ENCODE peak calls at places on chromosomes 2 and 18, in nine cellular contexts. R, G, A, I, S, T, X, V and W are unnamed samples. For H3K9me3 and H3K4me1, the result is how much of the 10 kb centered on the place peaks cover.

GRCh38 chr18:58584219-58585127 is 44.4 kb downstream of the ALPK2 start:
- DNase-seq in I (no peak), X (no peak), V (no peak), T (peak), G (no peak), S (no peak), R (no peak), A (no peak), W (no peak)

GRCh38 chr2:216279459-216279858 is 92.8 kb downstream of the MARCHF4 start:
- DNase-seq in V (no peak), T (no peak), S (peak), R (no peak), A (peak), I (no peak), X (no peak), G (peak), W (peak)

GRCh38 chr2:195820373-195820772 is 163.3 kb downstream of the SLC39A10 start:
- DNase-seq in R (no peak), S (no peak), A (no peak), X (no peak), G (no peak), I (no peak), T (no peak), V (no peak), W (no peak)

GRCh38 chr2:61151434-61151833 is 10.6 kb upstream of the C2orf74 start:
- DNase-seq in V (no peak), T (no peak), I (no peak), S (no peak), A (no peak), X (no peak), G (no peak), R (no peak), W (no peak)

GRCh38 chr2:214607051-214607450 is 196.2 kb downstream of the VWC2L start:
- DNase-seq in T (no peak), R (no peak), I (no peak), V (no peak), S (no peak), A (no peak), X (no peak), G (no peak), W (no peak)

GRCh38 chr18:48743046-48743445 is 204.2 kb downstream of the CTIF start:
- DNase-seq in I (no peak), A (peak), X (no peak), T (peak), V (no peak), R (peak), G (no peak), S (peak), W (peak)

GRCh38 chr2:64644240-64645013 is 9.3 kb downstream of the SERTAD2 start:
- DNase-seq in R (peak), I (peak), X (peak), T (peak), G (peak), V (no peak), A (peak), S (peak), W (peak)

GRCh38 chr2:74507926-74508520 is 528 bp upstream of the PCGF1 start:
- DNase-seq in S (no peak), G (no peak), X (peak), T (no peak), R (peak), I (no peak), A (no peak), V (no peak), W (no peak)

GRCh38 chr2:162915858-162916257 is 77.3 kb upstream of the KCNH7 start:
- DNase-seq in T (no peak), A (no peak), R (no peak), V (no peak), I (no peak), G (no peak), S (no peak), X (no peak), W (no peak)

GRCh38 chr2:177165731-177166711 is 46.6 kb upstream of the HNRNPA3 start:
- DNase-seq in I (no peak), G (no peak), A (no peak), T (no peak), R (no peak), S (peak), X (no peak), V (no peak), W (no peak)

GRCh38 chr18:59546164-59546563 is 151.1 kb downstream of the CCBE1 start:
- DNase-seq in I (no peak), S (no peak), V (no peak), T (peak), A (no peak), X (no peak), G (no peak), R (no peak), W (no peak)

GRCh38 chr2:46878886-46879285 is 36.7 kb downstream of the MCFD2 start:
- DNase-seq in I (no peak), V (no peak), X (peak), G (no peak), T (no peak), A (no peak), S (peak), R (no peak), W (peak)

GRCh38 chr18:21830533-21830932 is 89.9 kb downstream of the MIB1 start:
- DNase-seq in R (no peak), A (no peak), T (no peak), S (no peak), V (no peak), I (no peak), G (no peak), X (no peak), W (no peak)

GRCh38 chr2:98479959-98480524 is 35.4 kb downstream of the INPP4A start:
- DNase-seq in R (no peak), T (peak), I (no peak), G (peak), S (peak), V (no peak), X (no peak), A (peak), W (peak)

GRCh38 chr18:56967032-56967431 is 179.9 kb upstream of the BOD1L2 start:
- DNase-seq in S (no peak), G (no peak), T (no peak), V (no peak), A (no peak), X (no peak), I (no peak), R (no peak), W (no peak)

GRCh38 chr2:239143858-239144712 is 256.7 kb downstream of the HDAC4 start:
- DNase-seq in A (no peak), V (no peak), G (no peak), X (no peak), T (peak), I (peak), S (peak), R (no peak), W (peak)

GRCh38 chr18:35289293-35290069 is 548 bp downstream of the ZSCAN30 start:
- DNase-seq in G (peak), X (no peak), A (no peak), T (peak), I (no peak), V (no peak), S (peak), R (peak), W (no peak)

GRCh38 chr18:35278969-35279368 is 11.1 kb downstream of the ZSCAN30 start:
- DNase-seq in A (no peak), X (no peak), V (no peak), S (no peak), R (no peak), G (no peak), I (no peak), T (no peak), W (no peak)

GRCh38 chr18:35284846-35285245 is 5.2 kb downstream of the ZSCAN30 start:
- DNase-seq in I (no peak), V (no peak), T (no peak), G (no peak), A (no peak), X (no peak), S (no peak), R (no peak), W (no peak)

GRCh38 chr18:35282353-35282752 is 7.7 kb downstream of the ZSCAN30 start:
- DNase-seq in X (no peak), T (no peak), G (no peak), S (no peak), V (no peak), I (no peak), R (no peak), A (no peak), W (no peak)

DNA sequence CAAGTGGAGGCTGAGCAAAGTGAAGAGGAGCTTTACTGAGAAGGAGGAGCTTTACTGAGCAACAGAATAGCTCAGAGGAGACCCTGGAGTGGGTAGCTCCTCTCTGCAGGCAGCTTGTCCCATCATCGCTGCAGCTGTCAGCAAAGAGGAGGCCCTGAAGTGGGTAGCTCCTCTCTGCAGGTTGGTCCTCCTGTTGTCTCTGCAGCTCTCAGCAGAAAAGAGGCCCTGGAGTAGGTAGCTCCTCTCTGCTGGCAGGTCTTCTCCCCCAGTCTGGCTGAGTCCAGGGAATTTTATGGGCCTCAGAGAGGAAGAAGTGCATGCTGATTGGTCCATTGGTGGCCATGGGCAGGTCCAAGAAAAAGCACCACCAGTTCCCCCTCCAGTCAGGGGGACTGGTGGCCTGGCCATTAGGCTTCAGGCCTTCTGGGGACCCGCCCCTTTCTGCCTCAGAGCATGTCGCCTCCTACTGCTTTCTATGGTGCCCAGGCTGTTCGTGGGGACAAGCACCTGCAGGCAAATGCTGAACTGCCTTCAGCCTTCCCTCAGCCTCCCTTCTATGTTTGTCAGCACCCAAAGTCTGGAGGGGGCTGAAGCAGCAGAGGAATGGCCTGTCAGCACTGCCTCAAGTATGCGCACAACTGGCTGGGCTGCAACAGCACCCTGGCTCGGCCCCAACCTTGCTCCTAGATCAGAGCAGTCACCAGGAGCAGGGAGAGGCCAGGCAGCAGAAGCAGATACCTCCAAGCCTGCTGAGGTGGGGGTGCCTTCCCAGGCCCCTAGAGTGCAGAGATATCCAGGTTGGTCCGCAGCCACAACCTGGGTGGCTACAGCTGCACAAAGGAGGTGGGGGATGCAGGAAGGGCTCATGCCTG is 5.9 kb downstream of the ZSCAN30 start:
- DNase-seq in X (no peak), I (no peak), S (no peak), G (no peak), R (no peak), T (no peak), A (no peak), V (no peak), W (no peak)
- H3K9me3 ChIP-seq in X (under half), I (under half), S (under half), G (under half), R (under half), T (under half), A (under half), V (under half), W (under half)

GRCh38 chr2:203687161-203687560 is 19.3 kb upstream of the CD28 start:
- DNase-seq in G (no peak), V (no peak), X (no peak), T (no peak), S (no peak), A (no peak), R (no peak), I (no peak), W (no peak)

GRCh38 chr2:203690110-203691047 is 16.1 kb upstream of the CD28 start:
- DNase-seq in S (no peak), R (no peak), I (no peak), A (no peak), G (no peak), X (no peak), T (no peak), V (no peak), W (no peak)

GRCh38 chr2:203688798-203689197 is 17.6 kb upstream of the CD28 start:
- DNase-seq in S (peak), T (peak), A (peak), I (no peak), G (no peak), X (no peak), V (no peak), R (no peak), W (peak)

GRCh38 chr2:203691149-203691548 is 15.3 kb upstream of the CD28 start:
- DNase-seq in R (no peak), I (no peak), V (no peak), A (no peak), G (no peak), X (no peak), T (no peak), S (no peak), W (no peak)

DNA sequence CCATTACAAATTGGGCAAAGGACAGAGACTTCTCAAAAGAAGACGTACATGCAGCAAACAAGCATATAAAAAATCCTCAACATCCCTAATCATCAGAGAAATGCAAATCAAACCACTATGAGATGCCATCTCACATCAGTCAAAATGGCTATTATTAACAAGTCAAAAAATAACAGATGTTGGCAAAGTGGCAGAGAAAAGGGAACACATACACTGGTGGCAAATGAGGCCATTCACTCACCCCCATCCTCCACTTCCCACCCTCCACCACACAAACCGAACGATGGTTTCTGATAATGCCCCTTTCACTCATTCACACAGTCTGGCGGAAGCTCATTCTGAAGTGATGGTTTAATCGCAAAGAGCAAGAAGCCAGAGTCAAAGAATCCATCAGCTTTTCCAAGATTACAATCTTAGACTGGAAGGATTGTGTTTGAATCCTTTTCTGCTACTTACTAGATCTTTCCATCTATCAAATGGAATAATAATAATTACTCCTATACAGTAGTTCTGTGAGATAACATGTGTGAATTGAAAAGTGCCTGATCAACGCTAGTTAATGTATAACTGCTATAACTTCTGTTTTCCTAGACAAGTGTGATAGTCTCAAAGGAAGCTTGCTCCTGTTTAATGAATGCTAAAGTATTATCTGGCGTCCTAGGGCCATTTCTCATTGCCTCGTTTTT is 16.9 kb upstream of the CD28 start:
- DNase-seq in G (no peak), V (no peak), X (no peak), T (no peak), R (no peak), S (no peak), A (no peak), I (no peak), W (no peak)
- H3K4me1 ChIP-seq in G (under half), V (under half), X (under half), T (under half), R (under half), S (under half), A (under half), I (under half), W (half or more)

GRCh38 chr2:140586379-140586778 is 1544.4 kb downstream of the LRP1B start:
- DNase-seq in I (peak), T (peak), R (no peak), A (no peak), S (peak), X (no peak), V (no peak), G (no peak), W (no peak)
- TF ChIP-seq CTCF in I (peak), T (peak), R (no peak), A (no peak), S (peak), X (peak), V (no peak), G (no peak), W (no peak)

GRCh38 chr18:14930076-14930475 is 182.1 kb downstream of the ANKRD30B start:
- DNase-seq in X (no peak), V (no peak), G (no peak), A (no peak), S (no peak), T (no peak), I (no peak), R (no peak), W (no peak)

GRCh38 chr18:14927701-14928100 is 179.7 kb downstream of the ANKRD30B start:
- DNase-seq in I (no peak), X (no peak), S (no peak), V (no peak), A (no peak), R (no peak), G (no peak), T (no peak), W (no peak)

GRCh38 chr18:14928396-14928795 is 180.4 kb downstream of the ANKRD30B start:
- DNase-seq in T (no peak), I (no peak), X (no peak), R (no peak), G (no peak), A (no peak), S (no peak), V (no peak), W (no peak)

GRCh38 chr18:14933049-14933851 is 185.3 kb downstream of the ANKRD30B start:
- DNase-seq in R (no peak), S (no peak), T (no peak), V (no peak), X (no peak), I (no peak), G (no peak), A (no peak), W (no peak)

GRCh38 chr18:14930576-14930975 is 182.6 kb downstream of the ANKRD30B start:
- DNase-seq in T (no peak), I (no peak), S (no peak), V (no peak), X (no peak), A (no peak), G (no peak), R (no peak), W (no peak)
- H3K9me3 ChIP-seq in T (under half), I (under half), S (under half), V (under half), X (under half), A (under half), G (under half), R (under half), W (under half)

GRCh38 chr2:43839776-43840564 is 1.2 kb downstream of the ABCG8 start:
- DNase-seq in A (no peak), G (no peak), S (no peak), V (no peak), T (no peak), R (no peak), I (no peak), X (no peak), W (no peak)
- H3K4me1 ChIP-seq in A (under half), G (under half), S (under half), V (under half), T (under half), R (under half), I (under half), X (under half), W (under half)

DNA sequence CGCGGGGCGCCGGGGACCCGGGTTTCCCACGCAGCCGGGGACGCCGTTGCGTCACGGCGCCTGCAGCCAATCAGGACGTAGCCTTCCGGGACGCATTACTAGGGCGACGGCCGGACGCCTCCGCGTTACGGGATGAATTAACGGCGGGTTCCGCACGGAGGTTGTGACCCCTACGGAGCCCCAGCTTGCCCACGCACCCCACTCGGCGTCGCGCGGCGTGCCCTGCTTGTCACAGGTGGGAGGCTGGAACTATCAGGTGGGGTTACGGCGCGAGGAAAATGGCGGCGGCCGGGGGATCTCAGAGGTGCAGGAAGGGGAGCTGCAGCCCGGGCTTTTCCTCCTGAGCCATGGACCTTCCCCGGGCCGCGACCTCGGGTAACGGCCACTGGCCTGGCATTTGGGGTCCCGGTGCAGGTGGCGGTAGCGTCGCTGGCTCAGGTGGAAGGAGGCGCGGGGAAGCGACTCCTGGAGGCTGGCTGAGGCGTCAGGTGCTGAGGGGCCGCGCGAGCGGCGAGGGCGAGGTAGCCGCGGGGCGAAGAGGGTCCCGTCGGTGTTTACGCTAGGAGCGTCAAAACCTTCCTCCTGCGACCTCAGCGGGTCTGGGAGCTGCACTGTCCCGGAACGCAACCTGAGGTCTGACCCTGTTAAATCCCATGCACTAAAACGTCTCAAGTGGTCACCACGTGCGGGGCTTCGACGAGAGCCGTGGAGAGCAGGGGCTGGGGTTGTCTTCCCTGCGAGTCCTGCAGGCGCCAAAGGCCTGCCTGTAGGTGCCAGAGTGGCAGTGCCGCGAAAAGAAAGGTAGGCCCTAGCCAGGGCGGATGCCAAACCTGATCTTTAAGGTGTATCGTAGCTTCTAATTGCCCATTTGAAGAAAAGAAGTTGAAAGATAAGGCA is at the start of gene LCLAT1:
- DNase-seq in T (peak), R (peak), X (peak), S (peak), V (peak), A (peak), G (peak), I (peak), W (peak)
- TF ChIP-seq CTCF in T (no peak), R (no peak), X (peak), S (peak), V (no peak), A (peak), G (no peak), I (no peak), W (no peak)